ENCODE peak calls at places on chromosomes 16 and 17, in six cellular contexts. One of them, this sample, is unnamed.

GRCh38 chr16:56264609-56264972 is 73.3 kb downstream of the GNAO1 start:
- DNase-seq in cardiac fibroblast: no peak
- DNase-seq in tibial artery: no peak
- DNase-seq in prostate gland: no peak
- DNase-seq in Peyer's patch: no peak
- DNase-seq in ascending aorta: no peak
- DNase-seq in this sample: no peak

GRCh38 chr17:81865733-81866439 is 5.3 kb downstream of the ARHGDIA start:
- DNase-seq in tibial artery: no peak
- DNase-seq in cardiac fibroblast: peak
- DNase-seq in prostate gland: no peak
- DNase-seq in Peyer's patch: no peak
- DNase-seq in ascending aorta: no peak
- DNase-seq in this sample: peak

GRCh38 chr16:23333962-23334361 is 31.9 kb downstream of the SCNN1B start:
- DNase-seq in cardiac fibroblast: no peak
- DNase-seq in prostate gland: no peak
- DNase-seq in Peyer's patch: no peak
- DNase-seq in ascending aorta: no peak
- DNase-seq in tibial artery: no peak
- DNase-seq in this sample: peak

GRCh38 chr16:57648125-57648524 is 19.7 kb downstream of the ADGRG1 start:
- DNase-seq in cardiac fibroblast: no peak
- DNase-seq in ascending aorta: no peak
- DNase-seq in Peyer's patch: no peak
- DNase-seq in prostate gland: no peak
- DNase-seq in tibial artery: no peak
- DNase-seq in this sample: no peak

GRCh38 chr17:6101706-6102105 is 31.5 kb downstream of the WSCD1 start:
- DNase-seq in Peyer's patch: no peak
- DNase-seq in cardiac fibroblast: no peak
- DNase-seq in ascending aorta: no peak
- DNase-seq in tibial artery: no peak
- DNase-seq in prostate gland: no peak
- DNase-seq in this sample: no peak

GRCh38 chr16:14015948-14016347 is 55.2 kb upstream of the MRTFB start:
- DNase-seq in cardiac fibroblast: peak
- DNase-seq in tibial artery: peak
- DNase-seq in prostate gland: no peak
- DNase-seq in Peyer's patch: no peak
- DNase-seq in ascending aorta: peak
- DNase-seq in this sample: peak

GRCh38 chr16:29808219-29808900 is 2.0 kb downstream of the MAZ start:
- DNase-seq in ascending aorta: no peak
- DNase-seq in prostate gland: no peak
- DNase-seq in Peyer's patch: no peak
- DNase-seq in tibial artery: no peak
- DNase-seq in cardiac fibroblast: no peak
- DNase-seq in this sample: no peak

GRCh38 chr17:82933911-82934310 is 94.1 kb upstream of the ZNF750 start:
- DNase-seq in prostate gland: no peak
- DNase-seq in cardiac fibroblast: no peak
- DNase-seq in Peyer's patch: no peak
- DNase-seq in ascending aorta: peak
- DNase-seq in tibial artery: no peak
- DNase-seq in this sample: no peak

GRCh38 chr17:51741447-51741846 is 417.1 kb downstream of the CA10 start:
- DNase-seq in Peyer's patch: no peak
- DNase-seq in cardiac fibroblast: no peak
- DNase-seq in prostate gland: no peak
- DNase-seq in tibial artery: no peak
- DNase-seq in ascending aorta: no peak
- DNase-seq in this sample: peak

GRCh38 chr17:82157046-82158035 is 55.3 kb downstream of the CCDC57 start:
- DNase-seq in prostate gland: no peak
- DNase-seq in Peyer's patch: no peak
- DNase-seq in ascending aorta: no peak
- DNase-seq in cardiac fibroblast: no peak
- DNase-seq in tibial artery: no peak
- DNase-seq in this sample: no peak

GRCh38 chr17:20035501-20035900 is 26.3 kb downstream of the SPECC1 start:
- DNase-seq in cardiac fibroblast: no peak
- DNase-seq in Peyer's patch: no peak
- DNase-seq in prostate gland: no peak
- DNase-seq in ascending aorta: no peak
- DNase-seq in tibial artery: no peak
- DNase-seq in this sample: no peak

GRCh38 chr17:63399316-63399715 is 46.8 kb downstream of the CYB561 start:
- DNase-seq in prostate gland: no peak
- DNase-seq in cardiac fibroblast: peak
- DNase-seq in tibial artery: no peak
- DNase-seq in ascending aorta: no peak
- DNase-seq in Peyer's patch: no peak
- DNase-seq in this sample: no peak

GRCh38 chr16:24883714-24884151 is 38.0 kb downstream of the SLC5A11 start:
- DNase-seq in Peyer's patch: no peak
- DNase-seq in prostate gland: no peak
- DNase-seq in cardiac fibroblast: no peak
- DNase-seq in ascending aorta: no peak
- DNase-seq in tibial artery: no peak
- DNase-seq in this sample: no peak

GRCh38 chr17:61221597-61222471 is 177.8 kb upstream of the TBX2 start:
- DNase-seq in ascending aorta: no peak
- DNase-seq in Peyer's patch: no peak
- DNase-seq in prostate gland: no peak
- DNase-seq in tibial artery: no peak
- DNase-seq in cardiac fibroblast: no peak
- DNase-seq in this sample: no peak

GRCh38 chr17:43905400-43905984 is 1.8 kb downstream of the MPP2 start:
- DNase-seq in ascending aorta: no peak
- DNase-seq in cardiac fibroblast: no peak
- DNase-seq in Peyer's patch: no peak
- DNase-seq in tibial artery: no peak
- DNase-seq in prostate gland: no peak
- DNase-seq in this sample: no peak

GRCh38 chr17:43908111-43908721 is 880 bp upstream of the MPP2 start:
- DNase-seq in prostate gland: peak
- DNase-seq in Peyer's patch: peak
- DNase-seq in cardiac fibroblast: peak
- DNase-seq in tibial artery: peak
- DNase-seq in ascending aorta: peak
- DNase-seq in this sample: peak

GRCh38 chr17:43907425-43907981 is at the start of gene MPP2:
- DNase-seq in prostate gland: peak
- DNase-seq in cardiac fibroblast: peak
- DNase-seq in tibial artery: peak
- DNase-seq in Peyer's patch: peak
- DNase-seq in ascending aorta: peak
- DNase-seq in this sample: peak

GRCh38 chr17:43906951-43907424 is 348 bp downstream of the MPP2 start:
- DNase-seq in prostate gland: no peak
- DNase-seq in cardiac fibroblast: no peak
- DNase-seq in ascending aorta: no peak
- DNase-seq in Peyer's patch: no peak
- DNase-seq in tibial artery: no peak
- DNase-seq in this sample: no peak

GRCh38 chr17:43905985-43906852 is 1.1 kb downstream of the MPP2 start:
- DNase-seq in ascending aorta: peak
- DNase-seq in Peyer's patch: peak
- DNase-seq in cardiac fibroblast: peak
- DNase-seq in prostate gland: no peak
- DNase-seq in tibial artery: peak
- DNase-seq in this sample: peak
- H3K4me3 ChIP-seq in ascending aorta: peak
- H3K4me3 ChIP-seq in Peyer's patch: peak
- H3K4me3 ChIP-seq in cardiac fibroblast: peak
- H3K4me3 ChIP-seq in prostate gland: peak
- H3K4me3 ChIP-seq in tibial artery: peak
- H3K4me3 ChIP-seq in this sample: peak

GRCh38 chr17:50219345-50219744 is 17.9 kb upstream of the COL1A1 start:
- DNase-seq in Peyer's patch: no peak
- DNase-seq in cardiac fibroblast: peak
- DNase-seq in tibial artery: no peak
- DNase-seq in prostate gland: no peak
- DNase-seq in ascending aorta: no peak
- DNase-seq in this sample: peak

GRCh38 chr17:50218771-50219315 is 17.4 kb upstream of the COL1A1 start:
- DNase-seq in ascending aorta: no peak
- DNase-seq in Peyer's patch: no peak
- DNase-seq in cardiac fibroblast: peak
- DNase-seq in prostate gland: no peak
- DNase-seq in tibial artery: no peak
- DNase-seq in this sample: peak

GRCh38 chr17:50221500-50222480 is 20.4 kb upstream of the COL1A1 start:
- DNase-seq in Peyer's patch: no peak
- DNase-seq in prostate gland: no peak
- DNase-seq in ascending aorta: peak
- DNase-seq in cardiac fibroblast: peak
- DNase-seq in tibial artery: peak
- DNase-seq in this sample: peak

GRCh38 chr17:50219939-50220465 is 18.6 kb upstream of the COL1A1 start:
- DNase-seq in tibial artery: no peak
- DNase-seq in cardiac fibroblast: peak
- DNase-seq in ascending aorta: no peak
- DNase-seq in Peyer's patch: no peak
- DNase-seq in prostate gland: no peak
- DNase-seq in this sample: no peak

DNA sequence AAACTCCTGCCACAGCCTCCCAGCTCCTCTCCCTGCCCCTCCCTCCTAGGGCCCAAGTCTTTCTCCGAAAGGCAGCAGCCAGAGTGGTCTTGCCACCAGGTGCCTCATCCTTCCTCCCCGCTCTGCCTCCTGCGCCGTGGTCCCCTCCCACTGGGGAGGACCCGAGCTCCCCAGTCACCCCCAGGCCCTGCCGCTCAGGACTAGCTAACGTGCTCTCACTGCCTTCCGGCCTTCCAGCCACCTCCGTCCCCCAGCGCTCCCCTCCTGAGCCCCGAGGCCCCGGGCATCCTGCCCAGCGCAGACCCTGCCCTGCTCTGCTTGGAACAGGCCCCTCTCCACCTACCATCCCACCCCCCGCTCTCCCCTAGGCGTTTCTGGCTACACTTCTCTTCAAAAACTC is 19.4 kb upstream of the COL1A1 start:
- DNase-seq in ascending aorta: no peak
- DNase-seq in prostate gland: no peak
- DNase-seq in Peyer's patch: no peak
- DNase-seq in tibial artery: no peak
- DNase-seq in cardiac fibroblast: no peak
- DNase-seq in this sample: no peak
- H3K4me3 ChIP-seq in ascending aorta: no peak
- H3K4me3 ChIP-seq in prostate gland: no peak
- H3K4me3 ChIP-seq in Peyer's patch: no peak
- H3K4me3 ChIP-seq in tibial artery: no peak
- H3K4me3 ChIP-seq in cardiac fibroblast: no peak
- H3K4me3 ChIP-seq in this sample: no peak

GRCh38 chr17:45029758-45030423 is 21.5 kb downstream of the DCAKD start:
- DNase-seq in tibial artery: no peak
- DNase-seq in Peyer's patch: no peak
- DNase-seq in prostate gland: no peak
- DNase-seq in ascending aorta: no peak
- DNase-seq in cardiac fibroblast: no peak
- DNase-seq in this sample: no peak
- H3K4me3 ChIP-seq in tibial artery: no peak
- H3K4me3 ChIP-seq in Peyer's patch: no peak
- H3K4me3 ChIP-seq in prostate gland: no peak
- H3K4me3 ChIP-seq in ascending aorta: no peak
- H3K4me3 ChIP-seq in cardiac fibroblast: no peak
- H3K4me3 ChIP-seq in this sample: no peak

DNA sequence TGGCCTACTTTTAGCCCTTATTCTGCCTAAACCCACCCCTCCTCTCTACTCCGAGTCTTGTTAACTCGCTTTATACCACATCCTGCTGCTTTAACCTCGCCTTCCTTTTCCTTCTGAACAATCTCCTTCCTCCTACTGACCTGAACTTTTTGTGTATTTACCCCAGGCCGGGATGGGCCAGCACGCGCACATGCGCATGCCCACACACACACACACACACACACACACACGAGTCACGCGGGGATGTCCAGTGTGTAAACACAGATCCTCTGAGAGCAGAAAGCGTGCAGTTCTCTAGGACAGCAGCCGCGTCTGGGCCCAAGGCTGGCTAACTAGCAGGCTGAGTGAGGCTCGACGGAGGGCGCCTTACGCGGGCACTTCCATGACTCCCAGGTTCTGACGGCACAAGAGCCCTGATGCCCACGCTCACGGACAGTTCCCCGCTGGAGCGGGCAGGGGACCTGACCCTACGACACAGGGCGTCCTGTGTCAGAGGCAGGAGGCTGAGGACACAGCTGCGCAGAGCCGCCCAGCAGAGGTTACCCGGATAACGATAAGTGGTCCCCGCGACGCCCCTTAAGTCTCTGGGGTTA is 610 bp downstream of the PIK3R5 start:
- DNase-seq in tibial artery: no peak
- DNase-seq in prostate gland: no peak
- DNase-seq in cardiac fibroblast: no peak
- DNase-seq in ascending aorta: no peak
- DNase-seq in Peyer's patch: peak
- DNase-seq in this sample: no peak
- H3K4me3 ChIP-seq in tibial artery: peak
- H3K4me3 ChIP-seq in prostate gland: peak
- H3K4me3 ChIP-seq in cardiac fibroblast: no peak
- H3K4me3 ChIP-seq in ascending aorta: peak
- H3K4me3 ChIP-seq in Peyer's patch: peak
- H3K4me3 ChIP-seq in this sample: no peak

GRCh38 chr16:11586375-11586855 is 304 bp downstream of the LITAF start:
- DNase-seq in tibial artery: no peak
- DNase-seq in Peyer's patch: no peak
- DNase-seq in ascending aorta: no peak
- DNase-seq in prostate gland: no peak
- DNase-seq in cardiac fibroblast: no peak
- DNase-seq in this sample: no peak
- H3K4me3 ChIP-seq in tibial artery: peak
- H3K4me3 ChIP-seq in Peyer's patch: peak
- H3K4me3 ChIP-seq in ascending aorta: peak
- H3K4me3 ChIP-seq in prostate gland: peak
- H3K4me3 ChIP-seq in cardiac fibroblast: peak
- H3K4me3 ChIP-seq in this sample: peak

DNA sequence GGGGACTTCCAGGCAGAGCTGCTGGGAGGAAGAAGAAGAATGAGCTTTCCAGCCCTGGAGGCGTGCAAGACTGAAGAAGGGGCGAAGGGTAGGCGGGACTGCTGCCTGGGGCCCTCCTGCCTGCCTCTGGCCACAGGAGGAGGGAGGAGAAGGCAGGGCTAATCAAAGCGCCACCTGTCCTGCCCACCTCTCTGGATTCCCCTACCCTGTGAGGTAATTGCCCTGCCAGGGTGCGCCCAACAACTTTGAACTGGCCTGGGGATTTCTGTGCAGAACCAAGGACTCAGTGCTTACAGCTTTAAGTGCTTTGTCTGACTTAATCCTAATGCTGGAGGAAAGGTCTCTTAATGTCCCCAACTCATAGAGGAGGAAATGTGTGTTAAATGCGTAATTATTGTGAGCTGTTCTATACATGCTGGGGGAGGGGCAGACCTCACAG is at the start of gene NOXO1:
- DNase-seq in tibial artery: no peak
- DNase-seq in Peyer's patch: no peak
- DNase-seq in ascending aorta: no peak
- DNase-seq in cardiac fibroblast: no peak
- DNase-seq in prostate gland: no peak
- DNase-seq in this sample: no peak
- H3K4me3 ChIP-seq in tibial artery: no peak
- H3K4me3 ChIP-seq in Peyer's patch: no peak
- H3K4me3 ChIP-seq in ascending aorta: no peak
- H3K4me3 ChIP-seq in cardiac fibroblast: no peak
- H3K4me3 ChIP-seq in prostate gland: no peak
- H3K4me3 ChIP-seq in this sample: peak